ENCODE peak calls at places on chromosomes 1 and 21, in nine cellular contexts. S, X, W, F, B, Y, M, G and I are unnamed samples. For H3K27me3 and H3K4me1, the result is how much of the 10 kb centered on the place peaks cover.

GRCh38 chr1:164719676-164720075 is 160.7 kb downstream of the PBX1 start:
- DNase-seq in S (no peak), X (no peak), W (no peak), F (no peak), B (no peak), Y (no peak), M (no peak), G (no peak), I (no peak)

GRCh38 chr1:28256197-28256827 is 3.0 kb upstream of the SESN2 start:
- DNase-seq in S (peak), X (no peak), W (no peak), F (no peak), B (no peak), Y (no peak), M (no peak), G (peak), I (no peak)

GRCh38 chr1:1208713-1209433 is 2.5 kb upstream of the TNFRSF18 start:
- DNase-seq in S (no peak), X (no peak), W (peak), F (no peak), B (no peak), Y (peak), M (peak), G (peak), I (peak)

GRCh38 chr1:70382682-70383081 is 28.2 kb upstream of the ANKRD13C start:
- DNase-seq in S (no peak), X (no peak), W (no peak), F (no peak), B (no peak), Y (no peak), M (no peak), G (no peak), I (no peak)

GRCh38 chr1:53122194-53122846 is 20.1 kb downstream of the SLC1A7 start:
- DNase-seq in S (no peak), X (no peak), W (no peak), F (no peak), B (no peak), Y (no peak), M (no peak), G (no peak), I (no peak)

GRCh38 chr1:10947181-10947580 is 65.3 kb upstream of the TARDBP start:
- DNase-seq in S (no peak), X (no peak), W (peak), F (no peak), B (no peak), Y (no peak), M (no peak), G (no peak), I (no peak)

GRCh38 chr1:118118469-118118868 is 66.6 kb downstream of the SPAG17 start:
- DNase-seq in S (no peak), X (no peak), W (no peak), F (no peak), B (peak), Y (no peak), M (peak), G (no peak), I (no peak)

GRCh38 chr1:164588388-164589341 is 29.7 kb downstream of the PBX1 start:
- DNase-seq in S (no peak), X (peak), W (no peak), F (peak), B (peak), Y (peak), M (peak), G (no peak), I (no peak)

GRCh38 chr1:53180951-53181350 is 15.7 kb upstream of the CPT2 start:
- DNase-seq in S (no peak), X (no peak), W (no peak), F (no peak), B (no peak), Y (no peak), M (no peak), G (no peak), I (no peak)

GRCh38 chr1:195851016-195851591 is 757.1 kb downstream of the KCNT2 start:
- DNase-seq in S (no peak), X (no peak), W (no peak), F (no peak), B (no peak), Y (no peak), M (no peak), G (no peak), I (no peak)

GRCh38 chr1:205590777-205591513 is 40.9 kb downstream of the ELK4 start:
- DNase-seq in S (no peak), X (no peak), W (no peak), F (no peak), B (no peak), Y (no peak), M (no peak), G (no peak), I (no peak)

GRCh38 chr1:244695937-244696336 is 43.0 kb downstream of the DESI2 start:
- DNase-seq in S (no peak), X (no peak), W (no peak), F (no peak), B (no peak), Y (no peak), M (no peak), G (no peak), I (no peak)

GRCh38 chr1:77370161-77370560 is 88.3 kb downstream of the AK5 start:
- DNase-seq in S (no peak), X (no peak), W (no peak), F (no peak), B (no peak), Y (no peak), M (no peak), G (no peak), I (no peak)

GRCh38 chr1:205229916-205230700 is 2.4 kb downstream of the TMCC2 start:
- DNase-seq in S (no peak), X (no peak), W (no peak), F (no peak), B (no peak), Y (no peak), M (no peak), G (no peak), I (no peak)

GRCh38 chr1:196464545-196464944 is 143.7 kb downstream of the KCNT2 start:
- DNase-seq in S (no peak), X (no peak), W (no peak), F (no peak), B (no peak), Y (no peak), M (no peak), G (no peak), I (no peak)

GRCh38 chr1:24425922-24426321 is 10.3 kb downstream of the NIPAL3 start:
- DNase-seq in S (no peak), X (no peak), W (no peak), F (no peak), B (no peak), Y (no peak), M (no peak), G (no peak), I (no peak)

GRCh38 chr1:34511802-34512201 is 243.0 kb upstream of the GJB5 start:
- DNase-seq in S (no peak), X (no peak), W (no peak), F (no peak), B (no peak), Y (no peak), M (no peak), G (no peak), I (no peak)

GRCh38 chr1:173481195-173481772 is 4.1 kb downstream of the PRDX6 start:
- DNase-seq in S (no peak), X (no peak), W (no peak), F (no peak), B (no peak), Y (no peak), M (no peak), G (no peak), I (no peak)

GRCh38 chr1:26826261-26827201 is at the start of gene ZDHHC18:
- DNase-seq in S (peak), X (peak), W (peak), F (no peak), B (peak), Y (peak), M (peak), G (peak), I (peak)

GRCh38 chr1:99465176-99465900 is 180.6 kb upstream of the PALMD start:
- DNase-seq in S (no peak), X (no peak), W (no peak), F (no peak), B (no peak), Y (no peak), M (no peak), G (no peak), I (no peak)

GRCh38 chr21:17101696-17102095 is 411.1 kb upstream of the CXADR start:
- DNase-seq in S (no peak), X (no peak), W (no peak), F (no peak), B (no peak), Y (no peak), M (no peak), G (no peak), I (no peak)

DNA sequence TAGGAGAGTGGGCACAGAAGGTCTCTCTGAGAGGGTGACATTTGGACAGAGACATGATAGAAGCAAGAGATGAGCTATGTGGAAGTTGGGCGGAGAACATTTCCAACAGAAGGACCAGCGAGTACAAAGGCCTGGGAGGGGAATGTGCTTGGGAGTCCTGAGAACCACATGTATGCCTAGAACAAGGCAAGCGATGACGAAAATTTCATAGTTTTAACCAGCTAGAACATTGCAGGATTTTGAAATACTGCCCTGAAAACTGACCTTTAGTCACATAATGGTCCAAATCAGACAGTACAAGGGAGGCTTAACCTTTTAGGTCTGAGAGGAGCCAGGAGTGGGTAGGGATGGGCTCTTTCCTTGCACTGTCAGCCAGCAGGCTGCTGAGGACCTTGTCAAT is 68.0 kb downstream of the MRPS6 start:
- DNase-seq in S (no peak), X (no peak), W (no peak), F (no peak), B (no peak), Y (no peak), M (no peak), G (no peak), I (no peak)
- H3K27me3 ChIP-seq in S (under half), X (under half), W (under half), F (under half), B (under half), Y (under half), M (under half), G (under half), I (under half)

GRCh38 chr1:209667701-209668100 is 7.5 kb upstream of the G0S2 start:
- DNase-seq in S (no peak), X (no peak), W (no peak), F (no peak), B (no peak), Y (no peak), M (no peak), G (no peak), I (no peak)

GRCh38 chr1:209672705-209673630 is 2.2 kb upstream of the G0S2 start:
- DNase-seq in S (no peak), X (no peak), W (no peak), F (no peak), B (no peak), Y (no peak), M (no peak), G (peak), I (no peak)

GRCh38 chr1:209670441-209671082 is 4.7 kb upstream of the G0S2 start:
- DNase-seq in S (no peak), X (no peak), W (no peak), F (no peak), B (no peak), Y (no peak), M (no peak), G (no peak), I (no peak)

GRCh38 chr1:209662879-209663327 is 10.7 kb upstream of the LAMB3 start:
- DNase-seq in S (no peak), X (no peak), W (no peak), F (no peak), B (no peak), Y (no peak), M (no peak), G (no peak), I (no peak)

DNA sequence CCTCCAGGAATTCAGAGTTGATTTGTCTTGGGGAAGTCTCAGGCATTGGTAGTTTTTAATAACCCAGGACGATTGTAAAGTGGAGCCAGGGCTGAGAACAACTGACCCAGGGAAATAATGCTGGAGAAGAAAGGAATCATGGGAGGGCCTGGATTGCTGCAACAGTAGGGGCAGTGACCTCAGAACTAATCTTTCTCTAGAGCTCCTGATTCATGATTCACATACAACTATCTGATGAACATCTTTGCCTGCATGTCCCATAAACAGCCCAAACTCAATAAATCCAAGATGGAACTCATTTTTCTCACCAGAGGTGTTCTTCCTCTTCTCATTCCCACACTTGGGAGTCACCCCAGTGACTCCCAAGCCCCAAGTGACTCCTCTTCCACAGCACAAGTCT is 8.1 kb upstream of the G0S2 start:
- DNase-seq in S (no peak), X (no peak), W (no peak), F (no peak), B (no peak), Y (no peak), M (no peak), G (no peak), I (no peak)
- H3K27ac ChIP-seq in S (no peak), X (no peak), W (no peak), F (no peak), B (no peak), Y (no peak), M (no peak), G (no peak), I (no peak)

DNA sequence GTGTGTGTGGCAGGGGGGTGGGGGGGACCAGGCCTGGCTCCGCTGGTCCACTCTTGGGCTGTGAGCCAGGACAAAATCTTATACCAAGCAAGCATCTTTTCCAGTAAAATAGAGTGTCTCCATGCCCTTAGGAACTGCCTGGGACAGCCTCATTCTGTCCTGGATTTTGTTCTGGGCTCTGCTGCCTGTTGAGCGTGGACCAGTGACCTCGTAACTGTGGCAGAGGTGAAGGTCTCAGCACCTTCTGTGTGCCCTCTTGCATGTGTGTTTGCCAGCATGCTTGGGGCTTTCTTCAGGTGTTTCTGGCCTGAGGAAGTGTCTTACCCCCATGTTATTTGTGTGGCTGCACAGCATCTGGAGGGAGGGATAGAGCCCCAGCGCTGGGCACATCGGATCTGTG is 45.7 kb downstream of the GALNT2 start:
- DNase-seq in S (no peak), X (no peak), W (no peak), F (no peak), B (no peak), Y (no peak), M (no peak), G (no peak), I (no peak)
- H3K4me1 ChIP-seq in S (under half), X (under half), W (half or more), F (under half), B (under half), Y (under half), M (under half), G (under half), I (half or more)

DNA sequence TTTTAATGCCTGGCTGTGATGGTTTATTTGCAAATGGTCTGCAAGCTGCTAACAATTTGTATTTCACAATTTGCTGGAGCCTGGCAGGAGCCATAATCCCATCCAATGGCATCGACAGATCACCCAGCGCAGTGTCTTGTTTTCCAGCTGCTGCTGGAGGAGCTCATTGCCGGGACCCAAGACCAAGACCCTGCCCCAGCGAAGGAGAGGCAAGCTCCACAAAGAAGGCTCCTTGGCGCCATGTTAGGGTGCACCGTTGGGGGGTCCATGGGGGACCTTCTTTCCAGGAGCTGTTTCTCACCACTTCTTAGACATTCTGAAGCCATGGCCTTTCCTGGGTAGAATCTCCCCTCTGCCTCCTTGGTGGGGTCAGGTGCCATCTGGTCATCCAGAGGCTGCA is 31.1 kb downstream of the AJAP1 start:
- DNase-seq in S (no peak), X (no peak), W (peak), F (no peak), B (no peak), Y (no peak), M (no peak), G (no peak), I (no peak)
- H3K27me3 ChIP-seq in S (under half), X (under half), W (half or more), F (under half), B (under half), Y (under half), M (under half), G (under half), I (under half)

GRCh38 chr1:9443913-9444445 is 95.3 kb upstream of the SLC25A33 start:
- DNase-seq in S (no peak), X (peak), W (no peak), F (peak), B (peak), Y (no peak), M (no peak), G (no peak), I (no peak)
- H3K27ac ChIP-seq in S (no peak), X (peak), W (no peak), F (peak), B (peak), Y (no peak), M (no peak), G (no peak), I (no peak)

GRCh38 chr1:36321119-36321951 is 2.1 kb downstream of the EVA1B start:
- DNase-seq in S (no peak), X (peak), W (peak), F (no peak), B (peak), Y (peak), M (peak), G (no peak), I (peak)

GRCh38 chr1:36322786-36323635 is 434 bp downstream of the EVA1B start:
- DNase-seq in S (peak), X (no peak), W (peak), F (no peak), B (peak), Y (peak), M (peak), G (no peak), I (peak)

GRCh38 chr1:36322085-36322785 is 1.2 kb downstream of the EVA1B start:
- DNase-seq in S (no peak), X (no peak), W (peak), F (no peak), B (no peak), Y (no peak), M (no peak), G (no peak), I (peak)

GRCh38 chr1:36324322-36324802 is 917 bp upstream of the EVA1B start:
- DNase-seq in S (no peak), X (no peak), W (no peak), F (no peak), B (no peak), Y (peak), M (no peak), G (no peak), I (no peak)

DNA sequence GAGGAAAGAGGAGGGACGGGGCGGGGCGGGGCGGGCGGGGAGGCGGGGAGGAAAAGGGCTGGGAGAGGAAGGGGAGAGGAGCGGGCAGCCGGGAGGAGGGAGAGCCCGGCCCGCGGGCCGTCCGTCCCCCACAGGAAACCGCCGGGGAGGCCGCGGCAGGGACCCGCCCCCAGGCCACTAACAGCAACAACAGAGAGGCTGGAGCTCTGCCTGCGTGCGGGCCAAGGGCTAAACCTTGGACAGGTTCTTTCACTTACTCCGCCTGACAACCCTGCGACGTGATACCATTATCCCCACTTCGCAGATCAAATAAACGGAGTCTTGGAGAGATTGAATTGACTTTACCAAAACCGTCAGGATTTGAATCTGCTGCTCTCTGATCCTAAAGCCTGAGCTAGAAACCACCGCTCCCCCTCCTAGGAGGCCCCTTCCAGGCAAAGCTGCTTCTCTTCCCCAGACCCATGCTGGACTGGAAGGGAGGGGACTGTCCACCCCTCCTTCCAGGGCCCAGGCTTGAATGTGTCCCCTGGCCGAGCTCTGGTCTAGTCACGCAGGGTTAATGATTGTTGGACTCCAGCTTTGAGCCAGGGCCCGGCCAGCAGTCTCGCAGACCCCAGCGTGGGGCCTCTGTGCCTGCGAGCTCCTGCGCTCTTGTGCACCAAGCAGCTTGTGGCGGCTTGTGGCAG is at the start of gene EVA1B:
- DNase-seq in S (peak), X (peak), W (peak), F (peak), B (peak), Y (peak), M (peak), G (peak), I (peak)
- H3K4me1 ChIP-seq in S (under half), X (under half), W (half or more), F (under half), B (under half), Y (under half), M (under half), G (under half), I (under half)